ENCODE peak calls at places on chromosomes 4 and X, in four cellular contexts. I is mesendoderm, M is WERI-Rb-1, A is HCEC 1CT. F is an unnamed sample.

GRCh38 chr4:184282251-184282713 is 64.6 kb upstream of the ENPP6 start:
- DNase-seq in M (no peak), A (no peak), I (peak; percentile 20), F (no peak)

GRCh38 chr4:6875431-6875831 is 34.2 kb upstream of the TBC1D14 start:
- DNase-seq in M (no peak), I (no peak), A (no peak), F (no peak)

GRCh38 chr4:85039526-85039925 is 73.0 kb upstream of the WDFY3 start:
- DNase-seq in A (peak; percentile 61), I (no peak), M (no peak), F (no peak)

GRCh38 chrX:134186362-134187121 is 50.4 kb upstream of the CCDC160 start:
- DNase-seq in A (no peak), I (no peak), M (no peak), F (no peak)

GRCh38 chrX:107574054-107574683 is 54.1 kb upstream of the PRPS1 start:
- DNase-seq in I (no peak), A (peak; percentile 84), M (no peak), F (peak; percentile 74)

GRCh38 chrX:53196678-53197077 is 28.3 kb downstream of the KDM5C start:
- DNase-seq in A (no peak), I (no peak), M (no peak), F (no peak)

GRCh38 chr4:186881521-186882220 is 158.0 kb upstream of the FAT1 start:
- DNase-seq in I (no peak), A (peak; percentile 49), M (no peak), F (peak; percentile 86)

GRCh38 chr4:5887361-5888221 is 5.3 kb downstream of the CRMP1 start:
- DNase-seq in A (no peak), M (peak; percentile 77), I (peak; percentile 57), F (no peak)

GRCh38 chr4:113499166-113499565 is 262.4 kb downstream of the CAMK2D start:
- DNase-seq in A (no peak), I (no peak), M (no peak), F (no peak)

GRCh38 chrX:123087326-123087725 is 96.8 kb upstream of the GRIA3 start:
- DNase-seq in A (no peak), I (no peak), M (no peak), F (peak; percentile 26)

GRCh38 chr4:71187399-71188196 is 151.2 kb upstream of the SLC4A4 start:
- DNase-seq in M (no peak), A (no peak), I (peak; percentile 33), F (peak; percentile 33)

GRCh38 chr4:125360727-125361126 is 46.0 kb downstream of the FAT4 start:
- DNase-seq in I (no peak), M (no peak), A (no peak), F (no peak)

GRCh38 chrX:8036914-8037313 is 109.7 kb upstream of the PNPLA4 start:
- DNase-seq in A (no peak), M (no peak), I (no peak), F (no peak)

GRCh38 chr4:85777908-85778808 is 303.2 kb downstream of the ARHGAP24 start:
- DNase-seq in A (peak; percentile 45), I (peak; percentile 29), M (no peak), F (no peak)

GRCh38 chr4:19301527-19301926 is 950.2 kb upstream of the SLIT2 start:
- DNase-seq in M (no peak), A (peak; percentile 2), I (peak; percentile 67), F (no peak)

GRCh38 chr4:5821665-5822358 is 71.1 kb downstream of the CRMP1 start:
- DNase-seq in I (peak; percentile 67), A (no peak), M (peak; percentile 53), F (no peak)

GRCh38 chrX:96182366-96182765 is 502.3 kb upstream of the DIAPH2 start:
- DNase-seq in A (peak; percentile 1), M (peak; percentile 17), I (peak; percentile 74), F (peak; percentile 2)